ENCODE peak calls at places on chromosomes 4 and X, in six cellular contexts. N is GM20000; P is stimulated activated CD8-positive, alpha-beta memory T cell treated with anti-CD3 and anti-CD28 coated beads, Interleukin-15, amount 100 ng/mL, for 4 hours; L is HEK293T; F is islet precursor cell; J is stimulated activated naive CD4-positive, alpha-beta T cell treated with Interleukin-2 at 50 U/mL for 16 hours. W is an unnamed sample.

GRCh38 chr4:128376958-128377357 is 89.3 kb upstream of the PGRMC2 start:
- DNase-seq in N (no peak), P (no peak), L (no peak), F (no peak), J (no peak), W (no peak)

GRCh38 chr4:8703857-8704495 is 111.4 kb downstream of the CPZ start:
- DNase-seq in N (no peak), P (no peak), L (no peak), F (peak), J (no peak), W (peak)

GRCh38 chrX:7244400-7244799 is 96.4 kb upstream of the PUDP start:
- DNase-seq in N (no peak), P (no peak), L (no peak), F (no peak), J (no peak), W (no peak)

GRCh38 chr4:151674804-151675290 is 86.0 kb downstream of the GATB start:
- DNase-seq in N (no peak), P (no peak), L (no peak), F (peak), J (no peak), W (peak)

GRCh38 chr4:78145005-78145404 is 87.9 kb downstream of the FRAS1 start:
- DNase-seq in N (no peak), P (no peak), L (no peak), F (no peak), J (no peak), W (no peak)

GRCh38 chr4:152778656-152779512 is 646 bp downstream of the TIGD4 start:
- DNase-seq in N (peak), P (peak), L (peak), F (peak), J (peak), W (peak)

GRCh38 chr4:26570596-26570995 is 13.3 kb upstream of the TBC1D19 start:
- DNase-seq in N (no peak), P (no peak), L (no peak), F (no peak), J (no peak), W (no peak)

GRCh38 chrX:20609916-20610415 is 343.3 kb upstream of the RPS6KA3 start:
- DNase-seq in N (no peak), P (no peak), L (no peak), F (no peak), J (no peak), W (no peak)

GRCh38 chr4:1113311-1114009 is at the start of gene RNF212:
- DNase-seq in N (no peak), P (peak), L (no peak), F (peak), J (peak), W (peak)

GRCh38 chr4:124111922-124112321 is 600.6 kb downstream of the ANKRD50 start:
- DNase-seq in N (peak), P (no peak), L (peak), F (peak), J (no peak), W (no peak)

GRCh38 chrX:41689711-41690110 is 938 bp downstream of the GPR34 start:
- DNase-seq in N (no peak), P (no peak), L (no peak), F (no peak), J (no peak), W (no peak)

GRCh38 chr4:86657910-86658309 is 63.8 kb downstream of the PTPN13 start:
- DNase-seq in N (peak), P (no peak), L (no peak), F (no peak), J (no peak), W (no peak)

GRCh38 chrX:45801554-45801953 is 600.9 kb upstream of the DIPK2B start:
- DNase-seq in N (no peak), P (no peak), L (no peak), F (no peak), J (no peak), W (no peak)

GRCh38 chrX:110938977-110939732 is 143.5 kb upstream of the CHRDL1 start:
- DNase-seq in N (no peak), P (no peak), L (no peak), F (no peak), J (no peak), W (no peak)

GRCh38 chr4:103136671-103137445 is 37.2 kb upstream of the BDH2 start:
- DNase-seq in N (no peak), P (no peak), L (no peak), F (no peak), J (no peak), W (no peak)

GRCh38 chr4:139814285-139815015 is 148.8 kb downstream of the MGST2 start:
- DNase-seq in N (no peak), P (no peak), L (no peak), F (no peak), J (no peak), W (no peak)

GRCh38 chr4:1375051-1375721 is 28.2 kb downstream of the UVSSA start:
- DNase-seq in N (no peak), P (no peak), L (no peak), F (no peak), J (no peak), W (no peak)

GRCh38 chrX:65522739-65523372 is 11.7 kb downstream of the LAS1L start:
- DNase-seq in N (no peak), P (no peak), L (no peak), F (no peak), J (no peak), W (no peak)